ENCODE peak calls at places on chromosome 22, in seven cellular contexts. One of them, this sample, is unnamed.

GRCh38 chr22:22800716-22801115 is 86.9 kb upstream of the IGLL5 start:
- DNase-seq in activated CD4-positive, alpha-beta memory T cell treated with anti-CD3 and anti-CD28 coated beads for 36 hours: no peak
- DNase-seq in WTC11: no peak
- DNase-seq in NCI-H69: no peak
- DNase-seq in SJSA1: no peak
- DNase-seq in midbrain: no peak
- DNase-seq in tibial nerve: peak; percentile 40
- DNase-seq in this sample: no peak

GRCh38 chr22:31173386-31174145 is 13.6 kb downstream of the RNF185 start:
- DNase-seq in tibial nerve: no peak
- DNase-seq in WTC11: no peak
- DNase-seq in midbrain: no peak
- DNase-seq in NCI-H69: peak; percentile 37
- DNase-seq in SJSA1: peak; percentile 86
- DNase-seq in activated CD4-positive, alpha-beta memory T cell treated with anti-CD3 and anti-CD28 coated beads for 36 hours: peak; percentile 13
- DNase-seq in this sample: no peak

GRCh38 chr22:21985214-21985613 is 2.6 kb upstream of the TOP3B start:
- DNase-seq in activated CD4-positive, alpha-beta memory T cell treated with anti-CD3 and anti-CD28 coated beads for 36 hours: no peak
- DNase-seq in WTC11: no peak
- DNase-seq in NCI-H69: no peak
- DNase-seq in midbrain: no peak
- DNase-seq in tibial nerve: no peak
- DNase-seq in SJSA1: no peak
- DNase-seq in this sample: no peak

GRCh38 chr22:32269316-32269715 is 14.2 kb upstream of the SLC5A4 start:
- DNase-seq in SJSA1: no peak
- DNase-seq in NCI-H69: no peak
- DNase-seq in WTC11: no peak
- DNase-seq in activated CD4-positive, alpha-beta memory T cell treated with anti-CD3 and anti-CD28 coated beads for 36 hours: no peak
- DNase-seq in tibial nerve: no peak
- DNase-seq in midbrain: no peak
- DNase-seq in this sample: no peak

GRCh38 chr22:48082284-48082683 is 1319.8 kb downstream of the TBC1D22A start:
- DNase-seq in tibial nerve: no peak
- DNase-seq in SJSA1: no peak
- DNase-seq in activated CD4-positive, alpha-beta memory T cell treated with anti-CD3 and anti-CD28 coated beads for 36 hours: no peak
- DNase-seq in midbrain: no peak
- DNase-seq in NCI-H69: no peak
- DNase-seq in WTC11: no peak
- DNase-seq in this sample: no peak

GRCh38 chr22:47207846-47208554 is 445.6 kb downstream of the TBC1D22A start:
- DNase-seq in midbrain: no peak
- DNase-seq in WTC11: no peak
- DNase-seq in activated CD4-positive, alpha-beta memory T cell treated with anti-CD3 and anti-CD28 coated beads for 36 hours: peak; percentile 1
- DNase-seq in NCI-H69: no peak
- DNase-seq in SJSA1: no peak
- DNase-seq in tibial nerve: no peak
- DNase-seq in this sample: no peak

GRCh38 chr22:22705328-22706100 is 61.1 kb downstream of the GGTLC2 start:
- DNase-seq in SJSA1: no peak
- DNase-seq in NCI-H69: no peak
- DNase-seq in activated CD4-positive, alpha-beta memory T cell treated with anti-CD3 and anti-CD28 coated beads for 36 hours: no peak
- DNase-seq in tibial nerve: no peak
- DNase-seq in midbrain: no peak
- DNase-seq in WTC11: no peak
- DNase-seq in this sample: no peak

GRCh38 chr22:35531695-35532094 is 8.9 kb upstream of the RASD2 start:
- DNase-seq in SJSA1: no peak
- DNase-seq in midbrain: no peak
- DNase-seq in activated CD4-positive, alpha-beta memory T cell treated with anti-CD3 and anti-CD28 coated beads for 36 hours: no peak
- DNase-seq in WTC11: no peak
- DNase-seq in NCI-H69: no peak
- DNase-seq in tibial nerve: no peak
- DNase-seq in this sample: no peak

GRCh38 chr22:28953976-28954880 is 70.9 kb downstream of the ZNRF3 start:
- DNase-seq in NCI-H69: no peak
- DNase-seq in SJSA1: no peak
- DNase-seq in activated CD4-positive, alpha-beta memory T cell treated with anti-CD3 and anti-CD28 coated beads for 36 hours: no peak
- DNase-seq in midbrain: no peak
- DNase-seq in tibial nerve: no peak
- DNase-seq in WTC11: no peak
- DNase-seq in this sample: no peak

GRCh38 chr22:41401781-41402648 is 20.3 kb downstream of the TEF start:
- DNase-seq in WTC11: no peak
- DNase-seq in SJSA1: peak; percentile 34
- DNase-seq in midbrain: peak; percentile 93
- DNase-seq in activated CD4-positive, alpha-beta memory T cell treated with anti-CD3 and anti-CD28 coated beads for 36 hours: no peak
- DNase-seq in NCI-H69: peak; percentile 80
- DNase-seq in tibial nerve: peak; percentile 44
- DNase-seq in this sample: peak; percentile 53

GRCh38 chr22:49018601-49019000 is 809.1 kb downstream of the BRD1 start:
- DNase-seq in WTC11: no peak
- DNase-seq in activated CD4-positive, alpha-beta memory T cell treated with anti-CD3 and anti-CD28 coated beads for 36 hours: no peak
- DNase-seq in NCI-H69: no peak
- DNase-seq in midbrain: no peak
- DNase-seq in SJSA1: no peak
- DNase-seq in tibial nerve: no peak
- DNase-seq in this sample: no peak

GRCh38 chr22:44335903-44336803 is 23.4 kb upstream of the SHISAL1 start:
- DNase-seq in SJSA1: no peak
- DNase-seq in tibial nerve: no peak
- DNase-seq in midbrain: no peak
- DNase-seq in NCI-H69: peak; percentile 23
- DNase-seq in WTC11: peak; percentile 34
- DNase-seq in activated CD4-positive, alpha-beta memory T cell treated with anti-CD3 and anti-CD28 coated beads for 36 hours: peak; percentile 45
- DNase-seq in this sample: no peak

GRCh38 chr22:30383061-30383460 is 4.2 kb downstream of the RNF215 start:
- DNase-seq in WTC11: no peak
- DNase-seq in tibial nerve: no peak
- DNase-seq in NCI-H69: no peak
- DNase-seq in midbrain: no peak
- DNase-seq in activated CD4-positive, alpha-beta memory T cell treated with anti-CD3 and anti-CD28 coated beads for 36 hours: no peak
- DNase-seq in SJSA1: no peak
- DNase-seq in this sample: no peak

GRCh38 chr22:20554824-20555223 is 47.4 kb downstream of the MED15 start:
- DNase-seq in tibial nerve: no peak
- DNase-seq in SJSA1: no peak
- DNase-seq in WTC11: no peak
- DNase-seq in NCI-H69: no peak
- DNase-seq in activated CD4-positive, alpha-beta memory T cell treated with anti-CD3 and anti-CD28 coated beads for 36 hours: no peak
- DNase-seq in midbrain: no peak
- DNase-seq in this sample: no peak

GRCh38 chr22:44733426-44734106 is 18.8 kb upstream of the ARHGAP8 start:
- DNase-seq in NCI-H69: no peak
- DNase-seq in SJSA1: no peak
- DNase-seq in midbrain: no peak
- DNase-seq in WTC11: no peak
- DNase-seq in activated CD4-positive, alpha-beta memory T cell treated with anti-CD3 and anti-CD28 coated beads for 36 hours: no peak
- DNase-seq in tibial nerve: no peak
- DNase-seq in this sample: no peak

GRCh38 chr22:49300951-49301397 is 526.7 kb downstream of the BRD1 start:
- DNase-seq in SJSA1: no peak
- DNase-seq in midbrain: no peak
- DNase-seq in tibial nerve: no peak
- DNase-seq in WTC11: no peak
- DNase-seq in NCI-H69: no peak
- DNase-seq in activated CD4-positive, alpha-beta memory T cell treated with anti-CD3 and anti-CD28 coated beads for 36 hours: no peak
- DNase-seq in this sample: no peak

This sample was measured in T1000.